ENCODE peak calls at places on chromosomes 7 and 10, in five cellular contexts. N, B, V, A and M are unnamed samples.

GRCh38 chr10:99828464-99828863 is 46.0 kb downstream of the ABCC2 start:
- DNase-seq in N (no peak), B (no peak), V (no peak), A (no peak), M (no peak)

GRCh38 chr10:11755512-11756247 is 13.5 kb downstream of the ECHDC3 start:
- DNase-seq in N (no peak), B (no peak), V (no peak), A (no peak), M (no peak)

GRCh38 chr10:43938810-43939209 is 290.1 kb upstream of the ZNF32 start:
- DNase-seq in N (no peak), B (no peak), V (no peak), A (no peak), M (no peak)

GRCh38 chr7:71637578-71637977 is 505.6 kb downstream of the GALNT17 start:
- DNase-seq in N (no peak), B (no peak), V (no peak), A (no peak), M (no peak)

GRCh38 chr7:92634924-92635519 is 44.8 kb upstream of the FAM133B start:
- DNase-seq in N (no peak), B (peak; percentile 63), V (peak; percentile 73), A (peak; percentile 90), M (peak; percentile 56)

GRCh38 chr7:1542329-1542728 is 11.8 kb downstream of the MAFK start:
- DNase-seq in N (no peak), B (peak; percentile 59), V (no peak), A (no peak), M (no peak)

GRCh38 chr10:36053271-36053670 is 411.2 kb upstream of the FZD8 start:
- DNase-seq in N (no peak), B (no peak), V (no peak), A (no peak), M (no peak)

GRCh38 chr10:69791812-69792211 is 9.9 kb upstream of the COL13A1 start:
- DNase-seq in N (no peak), B (no peak), V (no peak), A (no peak), M (no peak)

GRCh38 chr7:129514683-129515082 is 12.4 kb downstream of the SMKR1 start:
- DNase-seq in N (peak; percentile 44), B (no peak), V (no peak), A (peak; percentile 24), M (no peak)

GRCh38 chr10:24715246-24715769 is 8.4 kb downstream of the ARHGAP21 start:
- DNase-seq in N (no peak), B (no peak), V (no peak), A (no peak), M (no peak)

GRCh38 chr10:70191906-70192305 is 21.6 kb upstream of the SAR1A start:
- DNase-seq in N (no peak), B (no peak), V (peak; percentile 42), A (peak; percentile 95), M (peak; percentile 95)

GRCh38 chr7:21256310-21256877 is 171.5 kb upstream of the SP4 start:
- DNase-seq in N (no peak), B (peak; percentile 53), V (no peak), A (peak; percentile 38), M (no peak)

GRCh38 chr7:19558527-19558926 is 150.3 kb downstream of the POLR1F start:
- DNase-seq in N (no peak), B (no peak), V (no peak), A (peak; percentile 4), M (no peak)

GRCh38 chr10:60937022-60937421 is 7.0 kb downstream of the RHOBTB1 start:
- DNase-seq in N (no peak), B (no peak), V (no peak), A (no peak), M (no peak)

GRCh38 chr7:261341-262250 is 28.4 kb upstream of the FOXL3 start:
- DNase-seq in N (no peak), B (no peak), V (no peak), A (no peak), M (no peak)

GRCh38 chr7:43559171-43559938 is 23.6 kb upstream of the STK17A start:
- DNase-seq in N (no peak), B (no peak), V (no peak), A (no peak), M (no peak)

GRCh38 chr10:86316274-86316835 is 50.2 kb downstream of the GRID1 start:
- DNase-seq in N (peak; percentile 22), B (no peak), V (no peak), A (no peak), M (no peak)

GRCh38 chr7:102072003-102072402 is 214.7 kb upstream of the SH2B2 start:
- DNase-seq in N (no peak), B (no peak), V (no peak), A (no peak), M (no peak)

GRCh38 chr7:91357929-91358328 is 93.7 kb downstream of the FZD1 start:
- DNase-seq in N (no peak), B (no peak), V (no peak), A (no peak), M (no peak)

GRCh38 chr7:116354171-116354545 is 143.8 kb downstream of the TES start:
- DNase-seq in N (peak; percentile 87), B (peak; percentile 26), V (no peak), A (peak; percentile 92), M (no peak)

GRCh38 chr10:66940950-66941349 is 15.1 kb downstream of the LRRTM3 start:
- DNase-seq in N (no peak), B (no peak), V (no peak), A (no peak), M (no peak)

GRCh38 chr10:108696792-108697477 is 1226.4 kb downstream of the XPNPEP1 start:
- DNase-seq in N (no peak), B (no peak), V (no peak), A (no peak), M (no peak)

GRCh38 chr7:156747718-156748117 is 107.1 kb downstream of the RNF32 start:
- DNase-seq in N (no peak), B (no peak), V (no peak), A (no peak), M (no peak)

GRCh38 chr10:110495731-110496552 is 1.8 kb upstream of the DUSP5 start:
- DNase-seq in N (peak; percentile 76), B (peak; percentile 85), V (no peak), A (peak; percentile 93), M (peak; percentile 90)

GRCh38 chr10:113441220-113441619 is 111.6 kb upstream of the HABP2 start:
- DNase-seq in N (no peak), B (no peak), V (no peak), A (no peak), M (no peak)

GRCh38 chr7:159012353-159013069 is 132.2 kb downstream of the VIPR2 start:
- DNase-seq in N (peak; percentile 93), B (peak; percentile 62), V (no peak), A (no peak), M (no peak)

GRCh38 chr10:120368927-120369326 is 88.1 kb upstream of the PLPP4 start:
- DNase-seq in N (no peak), B (no peak), V (no peak), A (no peak), M (no peak)

GRCh38 chr10:101226506-101226887 is 2.8 kb downstream of the LBX1 start:
- DNase-seq in N (no peak), B (no peak), V (no peak), A (no peak), M (no peak)

GRCh38 chr7:74092321-74092963 is 8.8 kb downstream of the LIMK1 start:
- DNase-seq in N (peak; percentile 69), B (no peak), V (no peak), A (no peak), M (no peak)

GRCh38 chr10:70651661-70652060 is 20.6 kb upstream of the ADAMTS14 start:
- DNase-seq in N (no peak), B (peak; percentile 40), V (no peak), A (no peak), M (no peak)

GRCh38 chr10:109067051-109067450 is 856.3 kb downstream of the XPNPEP1 start:
- DNase-seq in N (no peak), B (no peak), V (no peak), A (no peak), M (no peak)

DNA sequence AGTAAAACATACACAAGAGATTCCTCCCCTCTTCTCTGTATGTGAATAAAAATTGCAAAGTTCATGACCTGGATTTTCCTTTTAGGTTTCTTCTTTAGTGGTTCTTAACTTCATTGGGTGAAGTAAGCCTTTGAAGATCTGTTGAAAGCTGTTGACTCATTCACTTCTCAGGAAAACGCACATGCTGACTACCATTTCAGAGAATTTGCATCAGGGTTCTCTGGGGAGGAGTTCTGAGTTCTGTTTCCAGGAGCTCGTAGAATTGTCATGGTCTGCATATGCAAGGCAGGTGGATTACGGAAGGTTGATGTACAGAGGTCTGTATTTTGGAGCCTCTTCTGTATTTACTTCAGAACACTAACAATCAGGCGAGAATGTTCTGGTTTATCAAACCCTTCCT is 962 bp upstream of the SLC26A4 start:
- DNase-seq in N (no peak), B (peak; percentile 13), V (no peak), A (peak; percentile 87), M (peak; percentile 26)
- TF ChIP-seq CTCF in N (no peak), B (no peak), V (no peak), A (no peak), M (no peak)

GRCh38 chr10:14594878-14595525 is 179.7 kb downstream of the FAM107B start:
- DNase-seq in N (no peak), B (no peak), V (no peak), A (no peak), M (no peak)

GRCh38 chr10:14592026-14592425 is 182.7 kb downstream of the FAM107B start:
- DNase-seq in N (no peak), B (no peak), V (no peak), A (no peak), M (no peak)

GRCh38 chr10:14593806-14594205 is 180.9 kb downstream of the FAM107B start:
- DNase-seq in N (no peak), B (no peak), V (no peak), A (no peak), M (no peak)

GRCh38 chr10:14595526-14596182 is 179.0 kb downstream of the FAM107B start:
- DNase-seq in N (no peak), B (no peak), V (no peak), A (no peak), M (no peak)

GRCh38 chr10:14592566-14592965 is 182.1 kb downstream of the FAM107B start:
- DNase-seq in N (no peak), B (no peak), V (no peak), A (no peak), M (no peak)
- H3K4me3 ChIP-seq in N (no peak overlapping the region), B (no peak overlapping the region), V (no peak overlapping the region), A (no peak overlapping the region), M (no peak overlapping the region)

DNA sequence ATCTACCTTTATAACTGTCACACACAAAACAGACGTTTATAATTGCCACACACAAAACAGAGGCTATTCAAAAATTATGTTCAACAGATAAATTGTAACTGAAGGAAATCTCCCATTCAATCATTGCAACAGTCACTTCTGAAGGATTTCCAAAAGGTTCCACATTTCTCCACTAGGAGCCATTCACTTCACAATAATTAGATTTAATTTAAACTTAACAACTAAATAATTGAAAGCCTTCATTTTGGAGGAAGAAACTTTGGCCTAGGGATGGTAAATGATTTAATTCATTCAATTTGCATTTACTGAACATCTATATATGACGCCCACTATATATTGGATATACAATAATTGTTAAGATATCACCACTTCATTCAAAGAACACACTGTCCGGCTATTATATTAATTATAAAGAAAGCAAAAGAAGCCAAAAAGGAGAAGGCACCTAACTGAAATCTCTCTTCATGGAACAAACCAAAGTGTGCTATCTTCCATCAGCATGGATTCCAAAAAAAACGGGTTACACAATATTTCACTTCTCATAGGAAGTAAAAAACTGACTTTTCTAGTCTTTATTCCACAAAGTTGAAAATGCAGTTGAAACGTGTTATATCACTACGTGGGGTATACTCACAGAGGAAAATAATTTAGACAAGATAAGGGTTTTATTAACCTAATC is 1.7 kb downstream of the ATAD1 start:
- DNase-seq in N (no peak), B (no peak), V (no peak), A (no peak), M (no peak)
- TF ChIP-seq CTCF in N (no peak), B (no peak), V (no peak), A (peak; percentile 9), M (no peak)

GRCh38 chr10:22635650-22636049 is 78.7 kb downstream of the PIP4K2A start:
- DNase-seq in N (no peak), B (no peak), V (no peak), A (no peak), M (no peak)
- H3K4me3 ChIP-seq in N (no peak overlapping the region), B (no peak overlapping the region), V (no peak overlapping the region), A (no peak overlapping the region), M (no peak overlapping the region)